ENCODE peak calls at places on chromosomes 12 and 14, in nine cellular contexts. One of them, this sample, is unnamed.

GRCh38 chr12:81797100-81797499 is 38.0 kb upstream of the PPFIA2 start:
- DNase-seq in HL-60: no peak
- DNase-seq in GM23338: peak
- DNase-seq in K562: no peak
- DNase-seq in A549: peak
- DNase-seq in HepG2: peak
- DNase-seq in Panc1: no peak
- DNase-seq in SK-N-SH: peak
- DNase-seq in GM12878: no peak
- DNase-seq in this sample: peak

GRCh38 chr12:122336015-122336946 is 70.0 kb upstream of the VPS33A start:
- DNase-seq in HL-60: no peak
- DNase-seq in GM23338: peak
- DNase-seq in K562: peak
- DNase-seq in A549: peak
- DNase-seq in HepG2: peak
- DNase-seq in Panc1: no peak
- DNase-seq in SK-N-SH: peak
- DNase-seq in GM12878: no peak
- DNase-seq in this sample: peak

GRCh38 chr12:89234324-89235114 is 117.8 kb downstream of the DUSP6 start:
- DNase-seq in HL-60: no peak
- DNase-seq in GM23338: no peak
- DNase-seq in K562: no peak
- DNase-seq in A549: no peak
- DNase-seq in HepG2: no peak
- DNase-seq in Panc1: no peak
- DNase-seq in SK-N-SH: no peak
- DNase-seq in GM12878: no peak
- DNase-seq in this sample: no peak

GRCh38 chr14:63542231-63542999 is 762 bp downstream of the PPP2R5E start:
- DNase-seq in HL-60: no peak
- DNase-seq in GM23338: peak
- DNase-seq in K562: peak
- DNase-seq in A549: no peak
- DNase-seq in HepG2: no peak
- DNase-seq in Panc1: no peak
- DNase-seq in SK-N-SH: peak
- DNase-seq in GM12878: no peak
- DNase-seq in this sample: no peak

GRCh38 chr14:94632305-94632590 is 20.1 kb downstream of the SERPINA3 start:
- DNase-seq in HL-60: no peak
- DNase-seq in GM23338: no peak
- DNase-seq in K562: no peak
- DNase-seq in A549: no peak
- DNase-seq in HepG2: no peak
- DNase-seq in Panc1: no peak
- DNase-seq in SK-N-SH: no peak
- DNase-seq in GM12878: no peak
- DNase-seq in this sample: no peak

GRCh38 chr12:87509233-87509820 is 519.9 kb downstream of the C12orf50 start:
- DNase-seq in HL-60: no peak
- DNase-seq in GM23338: peak
- DNase-seq in K562: no peak
- DNase-seq in A549: peak
- DNase-seq in HepG2: no peak
- DNase-seq in Panc1: no peak
- DNase-seq in SK-N-SH: peak
- DNase-seq in GM12878: no peak
- DNase-seq in this sample: peak

GRCh38 chr14:81594012-81594411 is 60.4 kb upstream of the SEL1L start:
- DNase-seq in HL-60: no peak
- DNase-seq in GM23338: no peak
- DNase-seq in K562: no peak
- DNase-seq in A549: no peak
- DNase-seq in HepG2: peak
- DNase-seq in Panc1: no peak
- DNase-seq in SK-N-SH: no peak
- DNase-seq in GM12878: no peak
- DNase-seq in this sample: no peak

GRCh38 chr14:73786942-73787759 is 64.5 kb upstream of the PTGR2 start:
- DNase-seq in HL-60: no peak
- DNase-seq in GM23338: peak
- DNase-seq in K562: peak
- DNase-seq in A549: no peak
- DNase-seq in HepG2: no peak
- DNase-seq in Panc1: no peak
- DNase-seq in SK-N-SH: peak
- DNase-seq in GM12878: no peak
- DNase-seq in this sample: no peak

GRCh38 chr12:82866227-82866803 is 179.6 kb downstream of the TMTC2 start:
- DNase-seq in HL-60: no peak
- DNase-seq in GM23338: no peak
- DNase-seq in K562: no peak
- DNase-seq in A549: no peak
- DNase-seq in HepG2: no peak
- DNase-seq in Panc1: no peak
- DNase-seq in SK-N-SH: no peak
- DNase-seq in GM12878: no peak
- DNase-seq in this sample: no peak

GRCh38 chr12:113788020-113788856 is 177.9 kb downstream of the RBM19 start:
- DNase-seq in HL-60: no peak
- DNase-seq in GM23338: no peak
- DNase-seq in K562: no peak
- DNase-seq in A549: no peak
- DNase-seq in HepG2: no peak
- DNase-seq in Panc1: no peak
- DNase-seq in SK-N-SH: no peak
- DNase-seq in GM12878: no peak
- DNase-seq in this sample: no peak

GRCh38 chr14:50060871-50061663 is 55.3 kb downstream of the VCPKMT start:
- DNase-seq in HL-60: peak
- DNase-seq in GM23338: peak
- DNase-seq in K562: peak
- DNase-seq in A549: peak
- DNase-seq in HepG2: peak
- DNase-seq in Panc1: no peak
- DNase-seq in SK-N-SH: peak
- DNase-seq in GM12878: no peak
- DNase-seq in this sample: no peak

GRCh38 chr14:94388027-94388895 is at the start of gene SERPINA1:
- DNase-seq in HL-60: no peak
- DNase-seq in GM23338: no peak
- DNase-seq in K562: no peak
- DNase-seq in A549: no peak
- DNase-seq in HepG2: peak
- DNase-seq in Panc1: no peak
- DNase-seq in SK-N-SH: no peak
- DNase-seq in GM12878: no peak
- DNase-seq in this sample: no peak

GRCh38 chr12:73262788-73263381 is 990.7 kb downstream of the TRHDE start:
- DNase-seq in HL-60: no peak
- DNase-seq in GM23338: no peak
- DNase-seq in K562: no peak
- DNase-seq in A549: no peak
- DNase-seq in HepG2: no peak
- DNase-seq in Panc1: no peak
- DNase-seq in SK-N-SH: no peak
- DNase-seq in GM12878: no peak
- DNase-seq in this sample: no peak

GRCh38 chr12:132282950-132283771 is 46.2 kb downstream of the GALNT9 start:
- DNase-seq in HL-60: no peak
- DNase-seq in GM23338: peak
- DNase-seq in K562: no peak
- DNase-seq in A549: no peak
- DNase-seq in HepG2: no peak
- DNase-seq in Panc1: no peak
- DNase-seq in SK-N-SH: no peak
- DNase-seq in GM12878: no peak
- DNase-seq in this sample: no peak

GRCh38 chr14:60151715-60152114 is 13.5 kb downstream of the DHRS7 start:
- DNase-seq in HL-60: peak
- DNase-seq in GM23338: no peak
- DNase-seq in K562: no peak
- DNase-seq in A549: peak
- DNase-seq in HepG2: no peak
- DNase-seq in Panc1: peak
- DNase-seq in SK-N-SH: peak
- DNase-seq in GM12878: no peak
- DNase-seq in this sample: no peak

GRCh38 chr14:37172024-37172869 is at the start of gene SLC25A21:
- DNase-seq in HL-60: no peak
- DNase-seq in GM23338: peak
- DNase-seq in K562: peak
- DNase-seq in A549: peak
- DNase-seq in HepG2: peak
- DNase-seq in Panc1: peak
- DNase-seq in SK-N-SH: no peak
- DNase-seq in GM12878: no peak
- DNase-seq in this sample: peak

DNA sequence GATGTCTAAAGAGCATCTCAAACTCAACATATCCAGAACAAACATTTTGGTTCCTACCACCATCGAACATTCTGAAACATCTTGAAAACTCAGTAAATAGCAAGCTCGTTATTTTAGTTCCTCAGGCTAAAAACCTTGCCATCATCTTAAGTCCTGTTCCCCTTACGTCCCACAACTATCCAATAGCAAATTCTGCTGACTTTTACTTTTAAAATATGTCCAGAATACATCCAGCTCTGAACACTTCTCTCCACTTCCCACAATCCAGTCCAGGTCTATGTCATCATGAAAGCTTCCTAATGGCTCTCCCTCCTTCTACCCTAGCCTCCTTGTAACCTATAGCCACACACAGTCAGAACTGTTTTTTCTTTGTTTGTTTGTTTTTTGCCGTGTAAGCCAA is 279.9 kb downstream of the IPO8 start:
- DNase-seq in HL-60: no peak
- DNase-seq in GM23338: no peak
- DNase-seq in K562: no peak
- DNase-seq in A549: no peak
- DNase-seq in HepG2: no peak
- DNase-seq in Panc1: no peak
- DNase-seq in SK-N-SH: no peak
- DNase-seq in GM12878: no peak
- DNase-seq in this sample: no peak
- TF ChIP-seq REST in HL-60: no peak
- TF ChIP-seq REST in GM23338: no peak
- TF ChIP-seq REST in K562: no peak
- TF ChIP-seq REST in A549: no peak
- TF ChIP-seq REST in HepG2: no peak
- TF ChIP-seq REST in Panc1: no peak
- TF ChIP-seq REST in SK-N-SH: no peak
- TF ChIP-seq REST in GM12878: no peak
- TF ChIP-seq REST in this sample: no peak

DNA sequence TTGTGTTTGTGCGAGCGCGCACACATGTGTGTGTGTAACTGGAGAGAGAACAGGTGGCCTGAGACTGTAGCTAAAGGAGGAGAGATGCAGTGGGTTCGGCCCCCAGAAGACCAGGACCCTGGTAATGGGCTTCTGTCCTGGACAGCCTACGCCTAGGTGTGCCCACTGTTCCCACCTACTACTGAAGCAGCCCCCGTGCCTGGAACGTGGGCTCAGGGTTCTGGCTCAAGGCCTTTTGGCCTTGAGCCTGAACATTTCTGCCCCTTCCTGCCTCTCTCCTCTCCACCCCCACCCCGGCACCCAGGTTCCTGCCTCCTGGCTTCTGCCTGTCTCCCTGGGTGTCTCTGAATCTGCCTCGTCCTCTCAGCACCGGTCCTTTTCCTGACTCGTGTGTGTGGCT is 1.5 kb upstream of the NXPH4 start:
- DNase-seq in HL-60: no peak
- DNase-seq in GM23338: no peak
- DNase-seq in K562: no peak
- DNase-seq in A549: no peak
- DNase-seq in HepG2: no peak
- DNase-seq in Panc1: no peak
- DNase-seq in SK-N-SH: no peak
- DNase-seq in GM12878: no peak
- DNase-seq in this sample: no peak
- TF ChIP-seq REST in HL-60: no peak
- TF ChIP-seq REST in GM23338: no peak
- TF ChIP-seq REST in K562: no peak
- TF ChIP-seq REST in A549: no peak
- TF ChIP-seq REST in HepG2: no peak
- TF ChIP-seq REST in Panc1: no peak
- TF ChIP-seq REST in SK-N-SH: no peak
- TF ChIP-seq REST in GM12878: no peak
- TF ChIP-seq REST in this sample: no peak

GRCh38 chr12:109735051-109735521 is 21.5 kb downstream of the FAM222A start:
- DNase-seq in HL-60: no peak
- DNase-seq in GM23338: no peak
- DNase-seq in K562: no peak
- DNase-seq in A549: no peak
- DNase-seq in HepG2: no peak
- DNase-seq in Panc1: no peak
- DNase-seq in SK-N-SH: peak
- DNase-seq in GM12878: no peak
- DNase-seq in this sample: no peak

GRCh38 chr12:109732321-109733305 is 19.0 kb downstream of the FAM222A start:
- DNase-seq in HL-60: no peak
- DNase-seq in GM23338: no peak
- DNase-seq in K562: no peak
- DNase-seq in A549: no peak
- DNase-seq in HepG2: no peak
- DNase-seq in Panc1: no peak
- DNase-seq in SK-N-SH: peak
- DNase-seq in GM12878: no peak
- DNase-seq in this sample: no peak

GRCh38 chr12:109736552-109737108 is 23.0 kb downstream of the FAM222A start:
- DNase-seq in HL-60: peak
- DNase-seq in GM23338: peak
- DNase-seq in K562: peak
- DNase-seq in A549: no peak
- DNase-seq in HepG2: peak
- DNase-seq in Panc1: no peak
- DNase-seq in SK-N-SH: peak
- DNase-seq in GM12878: no peak
- DNase-seq in this sample: no peak

GRCh38 chr12:109735825-109736551 is 22.4 kb downstream of the FAM222A start:
- DNase-seq in HL-60: no peak
- DNase-seq in GM23338: no peak
- DNase-seq in K562: no peak
- DNase-seq in A549: no peak
- DNase-seq in HepG2: no peak
- DNase-seq in Panc1: no peak
- DNase-seq in SK-N-SH: peak
- DNase-seq in GM12878: no peak
- DNase-seq in this sample: no peak

GRCh38 chr12:109734219-109735000 is 20.8 kb downstream of the FAM222A start:
- DNase-seq in HL-60: no peak
- DNase-seq in GM23338: peak
- DNase-seq in K562: no peak
- DNase-seq in A549: no peak
- DNase-seq in HepG2: no peak
- DNase-seq in Panc1: no peak
- DNase-seq in SK-N-SH: peak
- DNase-seq in GM12878: no peak
- DNase-seq in this sample: no peak
- TF ChIP-seq REST in HL-60: no peak
- TF ChIP-seq REST in GM23338: no peak
- TF ChIP-seq REST in K562: no peak
- TF ChIP-seq REST in A549: no peak
- TF ChIP-seq REST in HepG2: no peak
- TF ChIP-seq REST in Panc1: no peak
- TF ChIP-seq REST in SK-N-SH: no peak
- TF ChIP-seq REST in GM12878: no peak
- TF ChIP-seq REST in this sample: no peak

GRCh38 chr12:76942276-76942675 is 63.5 kb upstream of the CSRP2 start:
- DNase-seq in HL-60: no peak
- DNase-seq in GM23338: no peak
- DNase-seq in K562: no peak
- DNase-seq in A549: no peak
- DNase-seq in HepG2: no peak
- DNase-seq in Panc1: no peak
- DNase-seq in SK-N-SH: no peak
- DNase-seq in GM12878: no peak
- DNase-seq in this sample: no peak
- TF ChIP-seq REST in HL-60: no peak
- TF ChIP-seq REST in GM23338: no peak
- TF ChIP-seq REST in K562: no peak
- TF ChIP-seq REST in A549: no peak
- TF ChIP-seq REST in HepG2: no peak
- TF ChIP-seq REST in Panc1: no peak
- TF ChIP-seq REST in SK-N-SH: no peak
- TF ChIP-seq REST in GM12878: no peak
- TF ChIP-seq REST in this sample: no peak

This sample was measured in HCT116.